ENCODE peak calls at places on chromosome 17, in six cellular contexts. One of them, this sample, is unnamed.

GRCh38 chr17:77320501-77321256 is 179.9 kb downstream of the SEC14L1 start:
- DNase-seq in mesenchymal stem cell: peak
- DNase-seq in mesendoderm: no peak
- DNase-seq in neuronal stem cell: no peak
- DNase-seq in IMR-90: no peak
- DNase-seq in H1: no peak
- DNase-seq in this sample: no peak

GRCh38 chr17:63834431-63835166 is 7.1 kb upstream of the FTSJ3 start:
- DNase-seq in mesenchymal stem cell: peak
- DNase-seq in mesendoderm: peak
- DNase-seq in neuronal stem cell: peak
- DNase-seq in IMR-90: peak
- DNase-seq in H1: peak
- DNase-seq in this sample: peak

GRCh38 chr17:27657620-27658019 is 26.6 kb downstream of the LGALS9 start:
- DNase-seq in mesenchymal stem cell: peak
- DNase-seq in mesendoderm: peak
- DNase-seq in neuronal stem cell: no peak
- DNase-seq in IMR-90: peak
- DNase-seq in H1: no peak
- DNase-seq in this sample: peak

GRCh38 chr17:4530799-4531730 is 24.1 kb downstream of the MYBBP1A start:
- DNase-seq in mesenchymal stem cell: no peak
- DNase-seq in mesendoderm: peak
- DNase-seq in neuronal stem cell: no peak
- DNase-seq in IMR-90: no peak
- DNase-seq in H1: no peak
- DNase-seq in this sample: no peak

GRCh38 chr17:33874617-33875060 is 380.4 kb upstream of the CCL2 start:
- DNase-seq in mesenchymal stem cell: no peak
- DNase-seq in mesendoderm: no peak
- DNase-seq in neuronal stem cell: no peak
- DNase-seq in IMR-90: no peak
- DNase-seq in H1: no peak
- DNase-seq in this sample: no peak

GRCh38 chr17:50462446-50462845 is 6.2 kb downstream of the CHAD start:
- DNase-seq in mesenchymal stem cell: no peak
- DNase-seq in mesendoderm: no peak
- DNase-seq in neuronal stem cell: no peak
- DNase-seq in IMR-90: no peak
- DNase-seq in H1: no peak
- DNase-seq in this sample: no peak

GRCh38 chr17:47076171-47076570 is 97.1 kb upstream of the RPRML start:
- DNase-seq in mesenchymal stem cell: no peak
- DNase-seq in mesendoderm: no peak
- DNase-seq in neuronal stem cell: no peak
- DNase-seq in IMR-90: peak
- DNase-seq in H1: no peak
- DNase-seq in this sample: no peak

GRCh38 chr17:39139137-39139516 is 12.3 kb downstream of the PLXDC1 start:
- DNase-seq in mesenchymal stem cell: peak
- DNase-seq in mesendoderm: no peak
- DNase-seq in neuronal stem cell: no peak
- DNase-seq in IMR-90: peak
- DNase-seq in H1: no peak
- DNase-seq in this sample: no peak

GRCh38 chr17:42679001-42679491 is 2.3 kb upstream of the PLEKHH3 start:
- DNase-seq in mesenchymal stem cell: peak
- DNase-seq in mesendoderm: peak
- DNase-seq in neuronal stem cell: no peak
- DNase-seq in IMR-90: peak
- DNase-seq in H1: no peak
- DNase-seq in this sample: no peak

GRCh38 chr17:14755002-14755401 is 454.1 kb downstream of the HS3ST3B1 start:
- DNase-seq in mesenchymal stem cell: peak
- DNase-seq in mesendoderm: no peak
- DNase-seq in neuronal stem cell: no peak
- DNase-seq in IMR-90: peak
- DNase-seq in H1: no peak
- DNase-seq in this sample: no peak

GRCh38 chr17:7261377-7262191 is 694 bp downstream of the CLDN7 start:
- DNase-seq in mesenchymal stem cell: no peak
- DNase-seq in mesendoderm: peak
- DNase-seq in neuronal stem cell: no peak
- DNase-seq in IMR-90: no peak
- DNase-seq in H1: no peak
- DNase-seq in this sample: peak
- H2BK120ac ChIP-seq in mesenchymal stem cell: peak
- H2BK120ac ChIP-seq in mesendoderm: no peak
- H2BK120ac ChIP-seq in neuronal stem cell: no peak
- H2BK120ac ChIP-seq in IMR-90: peak
- H2BK120ac ChIP-seq in H1: no peak
- H2BK120ac ChIP-seq in this sample: peak

GRCh38 chr17:81512560-81512983 is at the start of gene ACTG1:
- DNase-seq in mesenchymal stem cell: peak
- DNase-seq in mesendoderm: peak
- DNase-seq in neuronal stem cell: peak
- DNase-seq in IMR-90: peak
- DNase-seq in H1: no peak
- DNase-seq in this sample: peak

GRCh38 chr17:81514485-81514734 is 1.8 kb upstream of the ACTG1 start:
- DNase-seq in mesenchymal stem cell: no peak
- DNase-seq in mesendoderm: no peak
- DNase-seq in neuronal stem cell: no peak
- DNase-seq in IMR-90: no peak
- DNase-seq in H1: no peak
- DNase-seq in this sample: no peak

GRCh38 chr17:81512984-81513668 is 527 bp upstream of the ACTG1 start:
- DNase-seq in mesenchymal stem cell: peak
- DNase-seq in mesendoderm: peak
- DNase-seq in neuronal stem cell: peak
- DNase-seq in IMR-90: peak
- DNase-seq in H1: no peak
- DNase-seq in this sample: peak

GRCh38 chr17:81514735-81515529 is 2.3 kb upstream of the ACTG1 start:
- DNase-seq in mesenchymal stem cell: peak
- DNase-seq in mesendoderm: peak
- DNase-seq in neuronal stem cell: peak
- DNase-seq in IMR-90: peak
- DNase-seq in H1: no peak
- DNase-seq in this sample: peak

DNA sequence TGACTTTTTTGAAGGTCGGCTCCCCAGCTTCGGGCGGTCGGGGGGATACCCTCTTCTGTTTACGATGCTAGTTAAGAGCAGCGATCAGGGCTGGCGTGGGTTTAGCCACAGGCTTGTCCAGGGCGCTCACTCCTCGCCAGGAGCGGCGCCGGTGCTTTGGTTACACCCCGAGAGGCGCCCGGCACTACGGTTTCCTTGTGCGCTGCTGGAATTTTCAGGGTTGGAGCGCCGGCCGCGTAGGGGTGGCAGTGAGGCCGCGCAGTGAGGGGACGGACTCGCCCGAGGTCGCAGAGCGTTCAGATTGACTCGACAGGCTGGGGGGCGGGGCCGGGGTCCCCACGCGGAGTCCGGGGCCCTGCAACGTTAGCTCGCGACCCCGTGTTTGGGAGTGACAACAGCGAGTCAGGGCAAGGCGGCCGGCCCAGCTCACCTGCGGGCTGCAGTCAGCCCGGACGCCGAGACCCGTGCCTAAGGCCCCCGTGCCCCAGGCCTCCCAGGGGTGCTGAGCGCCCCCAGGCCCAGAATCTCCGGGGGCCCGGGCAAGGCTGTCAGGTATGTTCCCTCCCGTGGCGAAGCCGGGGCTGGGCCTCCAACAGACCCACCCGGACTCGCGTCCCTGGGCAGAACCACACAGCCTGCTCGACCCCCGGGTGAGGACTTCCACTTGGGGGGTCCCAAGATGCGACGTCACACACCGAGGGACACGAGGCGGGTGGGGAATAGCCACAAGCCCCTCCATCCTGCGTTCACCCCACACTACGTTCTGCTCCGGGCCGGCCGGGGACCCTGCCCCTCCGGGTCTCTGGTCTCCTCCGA is 1.3 kb upstream of the ACTG1 start:
- DNase-seq in mesenchymal stem cell: peak
- DNase-seq in mesendoderm: peak
- DNase-seq in neuronal stem cell: peak
- DNase-seq in IMR-90: peak
- DNase-seq in H1: no peak
- DNase-seq in this sample: peak
- H2BK120ac ChIP-seq in mesenchymal stem cell: peak
- H2BK120ac ChIP-seq in mesendoderm: peak
- H2BK120ac ChIP-seq in neuronal stem cell: peak
- H2BK120ac ChIP-seq in IMR-90: peak
- H2BK120ac ChIP-seq in H1: peak
- H2BK120ac ChIP-seq in this sample: peak

GRCh38 chr17:41098476-41098875 is 534 bp upstream of the KRTAP4-8 start:
- DNase-seq in mesenchymal stem cell: no peak
- DNase-seq in mesendoderm: no peak
- DNase-seq in neuronal stem cell: no peak
- DNase-seq in IMR-90: peak
- DNase-seq in H1: no peak
- DNase-seq in this sample: peak
- H2BK120ac ChIP-seq in mesenchymal stem cell: no peak
- H2BK120ac ChIP-seq in mesendoderm: no peak
- H2BK120ac ChIP-seq in neuronal stem cell: no peak
- H2BK120ac ChIP-seq in IMR-90: peak
- H2BK120ac ChIP-seq in H1: no peak
- H2BK120ac ChIP-seq in this sample: no peak

GRCh38 chr17:11636771-11637170 is 38.5 kb downstream of the DNAH9 start:
- DNase-seq in mesenchymal stem cell: no peak
- DNase-seq in mesendoderm: no peak
- DNase-seq in neuronal stem cell: no peak
- DNase-seq in IMR-90: no peak
- DNase-seq in H1: no peak
- DNase-seq in this sample: no peak

GRCh38 chr17:11639736-11640510 is 41.7 kb downstream of the DNAH9 start:
- DNase-seq in mesenchymal stem cell: no peak
- DNase-seq in mesendoderm: no peak
- DNase-seq in neuronal stem cell: no peak
- DNase-seq in IMR-90: no peak
- DNase-seq in H1: no peak
- DNase-seq in this sample: no peak

GRCh38 chr17:11638700-11639265 is 40.5 kb downstream of the DNAH9 start:
- DNase-seq in mesenchymal stem cell: no peak
- DNase-seq in mesendoderm: no peak
- DNase-seq in neuronal stem cell: no peak
- DNase-seq in IMR-90: no peak
- DNase-seq in H1: no peak
- DNase-seq in this sample: no peak

GRCh38 chr17:11641521-11642275 is 43.4 kb downstream of the DNAH9 start:
- DNase-seq in mesenchymal stem cell: no peak
- DNase-seq in mesendoderm: no peak
- DNase-seq in neuronal stem cell: no peak
- DNase-seq in IMR-90: no peak
- DNase-seq in H1: no peak
- DNase-seq in this sample: no peak

GRCh38 chr17:11637796-11638195 is 39.5 kb downstream of the DNAH9 start:
- DNase-seq in mesenchymal stem cell: no peak
- DNase-seq in mesendoderm: no peak
- DNase-seq in neuronal stem cell: no peak
- DNase-seq in IMR-90: no peak
- DNase-seq in H1: no peak
- DNase-seq in this sample: no peak
- H2BK120ac ChIP-seq in mesenchymal stem cell: no peak
- H2BK120ac ChIP-seq in mesendoderm: no peak
- H2BK120ac ChIP-seq in neuronal stem cell: no peak
- H2BK120ac ChIP-seq in IMR-90: no peak
- H2BK120ac ChIP-seq in H1: no peak
- H2BK120ac ChIP-seq in this sample: no peak

GRCh38 chr17:78716292-78716691 is 65.8 kb downstream of the CYTH1 start:
- DNase-seq in mesenchymal stem cell: no peak
- DNase-seq in mesendoderm: no peak
- DNase-seq in neuronal stem cell: no peak
- DNase-seq in IMR-90: no peak
- DNase-seq in H1: no peak
- DNase-seq in this sample: no peak

GRCh38 chr17:78715000-78715771 is 66.9 kb downstream of the CYTH1 start:
- DNase-seq in mesenchymal stem cell: no peak
- DNase-seq in mesendoderm: no peak
- DNase-seq in neuronal stem cell: no peak
- DNase-seq in IMR-90: no peak
- DNase-seq in H1: no peak
- DNase-seq in this sample: no peak

GRCh38 chr17:78715876-78716275 is 66.2 kb downstream of the CYTH1 start:
- DNase-seq in mesenchymal stem cell: no peak
- DNase-seq in mesendoderm: no peak
- DNase-seq in neuronal stem cell: no peak
- DNase-seq in IMR-90: no peak
- DNase-seq in H1: no peak
- DNase-seq in this sample: no peak

GRCh38 chr17:78716814-78717393 is 65.2 kb downstream of the CYTH1 start:
- DNase-seq in mesenchymal stem cell: no peak
- DNase-seq in mesendoderm: no peak
- DNase-seq in neuronal stem cell: no peak
- DNase-seq in IMR-90: peak
- DNase-seq in H1: no peak
- DNase-seq in this sample: no peak

DNA sequence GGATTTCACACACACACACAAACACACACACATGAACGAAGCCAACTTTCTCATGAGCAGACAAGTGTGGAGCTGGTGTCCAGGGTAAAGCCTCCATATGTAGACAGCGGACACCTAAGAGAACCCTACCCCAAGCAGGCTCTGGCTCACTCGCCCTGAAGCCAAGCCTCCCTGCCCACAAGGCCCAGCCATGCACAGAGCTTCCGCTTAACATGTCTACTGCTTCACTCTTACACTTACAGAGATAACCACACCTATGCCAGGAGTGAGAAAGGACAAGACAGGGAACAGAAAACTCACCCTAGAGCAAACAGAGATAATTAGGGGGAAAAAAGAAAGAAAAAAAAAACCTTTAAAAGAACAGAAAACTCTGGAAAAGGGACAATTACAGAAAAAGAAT is 67.5 kb downstream of the CYTH1 start:
- DNase-seq in mesenchymal stem cell: no peak
- DNase-seq in mesendoderm: no peak
- DNase-seq in neuronal stem cell: no peak
- DNase-seq in IMR-90: no peak
- DNase-seq in H1: no peak
- DNase-seq in this sample: no peak
- H2BK120ac ChIP-seq in mesenchymal stem cell: no peak
- H2BK120ac ChIP-seq in mesendoderm: no peak
- H2BK120ac ChIP-seq in neuronal stem cell: no peak
- H2BK120ac ChIP-seq in IMR-90: no peak
- H2BK120ac ChIP-seq in H1: no peak
- H2BK120ac ChIP-seq in this sample: no peak

GRCh38 chr17:17836818-17837379 is at the start of gene SREBF1:
- DNase-seq in mesenchymal stem cell: peak
- DNase-seq in mesendoderm: peak
- DNase-seq in neuronal stem cell: peak
- DNase-seq in IMR-90: peak
- DNase-seq in H1: peak
- DNase-seq in this sample: peak
- H2BK120ac ChIP-seq in mesenchymal stem cell: peak
- H2BK120ac ChIP-seq in mesendoderm: peak
- H2BK120ac ChIP-seq in neuronal stem cell: peak
- H2BK120ac ChIP-seq in IMR-90: peak
- H2BK120ac ChIP-seq in H1: peak
- H2BK120ac ChIP-seq in this sample: peak

GRCh38 chr17:44829558-44830358 is at the start of gene GJC1:
- DNase-seq in mesenchymal stem cell: peak
- DNase-seq in mesendoderm: peak
- DNase-seq in neuronal stem cell: peak
- DNase-seq in IMR-90: no peak
- DNase-seq in H1: no peak
- DNase-seq in this sample: no peak
- H2BK120ac ChIP-seq in mesenchymal stem cell: peak
- H2BK120ac ChIP-seq in mesendoderm: peak
- H2BK120ac ChIP-seq in neuronal stem cell: peak
- H2BK120ac ChIP-seq in IMR-90: peak
- H2BK120ac ChIP-seq in H1: peak
- H2BK120ac ChIP-seq in this sample: peak